ENCODE peak calls at places on chromosomes 2 and 18, in four cellular contexts. Q, T, S and B are unnamed samples. For H3K4me1, the result is how much of the 10 kb centered on the place peaks cover.

GRCh38 chr18:62881509-62882016 is 166.2 kb downstream of the PHLPP1 start:
- DNase-seq in Q (no peak), T (no peak), S (no peak), B (no peak)

GRCh38 chr2:223642496-223642895 is 40.3 kb upstream of the SCG2 start:
- DNase-seq in Q (no peak), T (no peak), S (no peak), B (no peak)

GRCh38 chr2:29080886-29081743 is 6.8 kb upstream of the PCARE start:
- DNase-seq in Q (no peak), T (no peak), S (no peak), B (no peak)

GRCh38 chr2:4775668-4776067 is 916.5 kb upstream of the SOX11 start:
- DNase-seq in Q (no peak), T (no peak), S (no peak), B (no peak)

GRCh38 chr2:34736482-34736881 is 1137.4 kb upstream of the FAM98A start:
- DNase-seq in Q (no peak), T (no peak), S (no peak), B (no peak)

GRCh38 chr2:173353556-173353955 is 1.1 kb upstream of the CDCA7 start:
- DNase-seq in Q (no peak), T (no peak), S (no peak), B (no peak)

GRCh38 chr2:198287706-198288105 is 483.3 kb downstream of the PLCL1 start:
- DNase-seq in Q (no peak), T (no peak), S (no peak), B (no peak)

GRCh38 chr2:126914811-126915500 is 16.3 kb downstream of the TEX51 start:
- DNase-seq in Q (no peak), T (no peak), S (no peak), B (no peak)

GRCh38 chr18:36009214-36009613 is 36.7 kb downstream of the RMP24 start:
- DNase-seq in Q (no peak), T (no peak), S (no peak), B (no peak)
- H3K4me1 ChIP-seq in Q (under half), T (under half), S (under half), B (under half)

GRCh38 chr2:59297829-59298228 is 1056.7 kb upstream of the FANCL start:
- DNase-seq in Q (no peak), T (no peak), S (no peak), B (no peak)

GRCh38 chr2:59296279-59296678 is 1055.2 kb upstream of the FANCL start:
- DNase-seq in Q (no peak), T (no peak), S (peak), B (no peak)

DNA sequence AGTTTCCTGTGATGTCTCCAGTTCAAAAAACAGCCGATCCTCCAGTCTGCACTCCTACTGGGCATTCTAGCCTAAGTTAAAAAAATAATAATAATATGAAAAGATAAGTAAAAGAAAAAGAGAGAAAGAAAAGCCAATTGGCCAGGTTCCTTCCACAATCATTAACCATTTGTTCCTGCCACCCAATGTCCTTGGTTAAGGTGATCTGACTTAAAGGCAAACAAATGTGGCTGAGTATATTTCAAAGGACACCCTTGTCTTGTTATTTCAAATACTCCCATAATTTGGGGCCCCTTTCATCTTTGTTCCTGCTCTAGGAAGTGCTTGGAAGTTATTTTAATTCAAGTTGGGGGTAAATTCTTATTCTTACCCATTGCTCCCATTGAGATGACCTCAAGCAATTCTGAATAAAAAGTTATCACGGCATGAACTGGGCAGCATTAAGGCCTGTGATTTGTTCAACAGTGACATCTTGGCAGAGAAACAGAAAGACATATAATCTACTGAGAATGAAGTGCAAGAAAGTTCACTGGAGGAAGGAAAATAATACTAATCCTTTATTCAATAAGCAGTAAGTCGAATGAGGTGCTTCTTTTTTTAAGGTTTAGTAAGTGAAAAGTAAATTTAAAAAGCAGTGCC is 1054.5 kb upstream of the FANCL start:
- DNase-seq in Q (no peak), T (no peak), S (no peak), B (no peak)
- H3K27ac ChIP-seq in Q (no peak), T (no peak), S (no peak), B (no peak)

GRCh38 chr2:79874015-79874414 is 361.2 kb downstream of the CTNNA2 start:
- DNase-seq in Q (no peak), T (no peak), S (no peak), B (no peak)

GRCh38 chr2:79876430-79876829 is 363.6 kb downstream of the CTNNA2 start:
- DNase-seq in Q (no peak), T (no peak), S (peak), B (no peak)
- TF ChIP-seq CTCF in Q (peak), T (no peak), S (no peak), B (peak)

DNA sequence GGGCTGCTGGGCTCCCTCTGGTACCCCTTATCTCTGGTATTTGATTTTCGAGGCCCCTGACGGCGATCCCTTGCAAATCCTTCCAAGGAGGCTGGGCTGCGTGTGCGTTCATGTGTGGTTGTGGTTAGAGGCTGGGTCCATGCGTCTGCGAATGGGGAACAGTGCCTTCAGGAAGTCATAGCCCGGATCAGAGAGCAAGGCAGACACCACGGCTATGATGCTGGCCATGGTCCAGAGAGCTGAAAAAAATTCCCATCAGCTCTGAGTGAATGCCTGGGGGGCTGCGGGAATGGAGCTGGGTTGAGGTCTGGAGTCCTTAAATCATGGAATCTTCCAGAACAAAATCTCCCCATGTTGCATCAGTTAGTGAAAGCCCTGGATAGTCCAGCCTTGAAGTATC is 145.5 kb downstream of the ACKR3 start:
- DNase-seq in Q (no peak), T (no peak), S (no peak), B (no peak)
- H3K4me1 ChIP-seq in Q (under half), T (under half), S (under half), B (under half)

GRCh38 chr2:205494856-205495255 is 187.4 kb upstream of the NRP2 start:
- DNase-seq in Q (no peak), T (no peak), S (no peak), B (no peak)
- H3K27ac ChIP-seq in Q (no peak), T (no peak), S (no peak), B (no peak)

DNA sequence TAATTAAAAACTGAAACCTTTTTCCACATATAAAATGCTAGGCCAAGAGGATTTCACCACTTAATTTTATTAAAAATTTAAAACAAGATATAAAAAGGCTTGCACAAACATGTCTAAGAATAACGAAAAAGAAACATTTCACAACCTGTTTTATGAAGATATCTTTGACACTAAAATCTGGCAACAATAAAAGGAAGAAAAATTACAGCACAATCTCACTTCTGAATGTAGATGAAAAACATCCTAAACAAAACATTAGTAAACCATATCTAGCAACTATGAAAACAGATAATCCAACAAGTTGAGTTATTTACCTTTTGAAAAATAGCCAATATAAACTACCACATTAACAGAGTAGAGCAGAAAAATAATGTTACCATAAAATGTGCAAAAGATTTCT is 185.4 kb upstream of the MMADHC start:
- DNase-seq in Q (no peak), T (no peak), S (no peak), B (no peak)
- TF ChIP-seq CTCF in Q (no peak), T (no peak), S (no peak), B (no peak)